ENCODE peak calls at places on chromosomes 1 and 21, in five cellular contexts. X is A549, I is K562, W is GM23338, Z is SK-N-SH. M is an unnamed sample.

GRCh38 chr1:232585486-232585885 is 44.4 kb downstream of the SIPA1L2 start:
- DNase-seq in I (no peak), Z (no peak), X (no peak), W (no peak), M (no peak)

GRCh38 chr1:81833722-81834121 is 33.0 kb downstream of the ADGRL2 start:
- DNase-seq in I (no peak), Z (no peak), W (no peak), X (no peak), M (no peak)

GRCh38 chr1:29719253-29719652 is 482.9 kb downstream of the PTPRU start:
- DNase-seq in I (no peak), W (no peak), X (no peak), Z (no peak), M (no peak)

GRCh38 chr1:14822493-14822892 is 224.0 kb downstream of the KAZN start:
- DNase-seq in I (no peak), Z (no peak), X (no peak), W (no peak), M (no peak)

GRCh38 chr1:150376110-150376509 is 12.2 kb downstream of the RPRD2 start:
- DNase-seq in X (no peak), Z (no peak), I (no peak), W (no peak), M (no peak)

GRCh38 chr21:28991861-28992525 is 684 bp downstream of the LTN1 start:
- DNase-seq in X (no peak), I (peak), Z (no peak), W (no peak), M (no peak)

GRCh38 chr21:28598214-28598613 is 394.5 kb downstream of the LTN1 start:
- DNase-seq in I (no peak), Z (no peak), W (no peak), X (no peak), M (no peak)

GRCh38 chr1:29962356-29962755 is 726.0 kb downstream of the PTPRU start:
- DNase-seq in W (no peak), I (no peak), Z (no peak), X (no peak), M (no peak)

GRCh38 chr1:36014722-36015220 is 69.1 kb upstream of the TEKT2 start:
- DNase-seq in W (no peak), I (no peak), X (no peak), Z (no peak), M (no peak)

GRCh38 chr21:40471103-40471502 is 375.9 kb downstream of the DSCAM start:
- DNase-seq in Z (no peak), X (no peak), W (no peak), I (no peak), M (no peak)

GRCh38 chr21:40465382-40465781 is 381.6 kb downstream of the DSCAM start:
- DNase-seq in I (no peak), X (no peak), W (no peak), Z (no peak), M (no peak)

GRCh38 chr21:40472026-40472425 is 374.9 kb downstream of the DSCAM start:
- DNase-seq in W (no peak), Z (no peak), I (no peak), X (no peak), M (no peak)

GRCh38 chr21:40466893-40467483 is 380.0 kb downstream of the DSCAM start:
- DNase-seq in Z (peak), I (no peak), W (peak), X (peak), M (no peak)
- TF ChIP-seq REST in Z (no peak), I (no peak), W (no peak), X (no peak), M (no peak)

GRCh38 chr1:18299441-18300338 is 181.0 kb upstream of the KLHDC7A start:
- DNase-seq in Z (peak), I (peak), X (peak), W (peak), M (no peak)
- TF ChIP-seq REST in Z (no peak), I (no peak), X (no peak), W (no peak), M (no peak)

GRCh38 chr1:75908717-75909152 is 23.5 kb downstream of the ASB17 start:
- DNase-seq in I (no peak), X (peak), W (peak), Z (peak), M (peak)
- TF ChIP-seq REST in I (no peak), X (no peak), W (no peak), Z (no peak), M (no peak)

DNA sequence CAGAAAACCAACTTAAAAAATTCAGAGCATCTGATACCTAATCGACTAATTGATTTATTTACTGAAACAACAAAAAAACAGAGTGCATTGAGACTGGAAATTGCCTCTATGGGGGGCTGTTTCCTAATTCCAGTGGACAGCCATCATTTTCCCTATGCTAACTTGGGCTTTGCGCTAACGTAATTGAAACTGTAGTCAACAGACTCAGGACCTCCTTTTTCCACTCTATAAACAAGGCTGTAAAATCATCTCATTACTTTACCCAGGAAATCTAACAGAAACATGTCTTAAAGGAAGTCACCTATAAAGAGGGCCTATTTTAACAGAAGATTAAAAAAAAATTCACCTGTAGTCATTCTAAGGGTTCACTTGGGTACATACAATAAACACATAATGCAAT is 2.1 kb downstream of the ERG start:
- DNase-seq in I (no peak), X (no peak), W (no peak), Z (no peak), M (no peak)
- TF ChIP-seq REST in I (no peak), X (no peak), W (no peak), Z (no peak), M (no peak)

DNA sequence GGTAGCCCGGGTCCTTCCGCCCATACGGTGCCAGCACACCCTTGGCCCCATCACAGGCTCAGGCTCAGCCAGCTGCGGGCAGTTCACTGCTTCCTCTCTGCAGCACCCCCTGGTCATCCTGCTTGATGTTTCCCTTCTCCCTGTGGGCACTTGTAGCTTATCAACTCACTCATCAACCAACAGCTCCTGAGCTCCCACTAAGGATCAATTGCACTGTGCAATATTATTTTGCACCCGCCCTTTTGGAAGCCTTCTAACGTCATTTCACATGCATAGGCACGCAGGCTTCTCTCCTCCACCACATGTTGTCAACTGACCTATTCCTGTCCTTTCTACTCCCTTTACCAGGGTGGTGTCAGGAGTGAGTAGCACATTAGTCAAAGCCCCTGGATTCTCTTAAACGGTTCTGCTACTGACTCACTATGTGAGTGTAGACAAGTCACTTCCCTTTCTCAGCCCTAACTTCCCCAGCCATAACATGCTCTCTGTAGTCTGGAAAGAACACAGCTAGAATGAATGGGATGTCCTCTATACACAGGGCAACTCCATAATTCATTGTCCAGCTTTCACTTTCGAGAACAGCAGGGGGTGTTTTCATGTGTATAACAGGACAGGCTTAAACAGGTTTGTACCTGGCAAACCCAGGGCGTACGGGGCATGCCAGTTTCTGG is 47.1 kb upstream of the IRF2BP2 start:
- DNase-seq in I (no peak), X (peak), Z (peak), W (no peak), M (peak)
- TF ChIP-seq REST in I (no peak), X (no peak), Z (no peak), W (no peak), M (no peak)

DNA sequence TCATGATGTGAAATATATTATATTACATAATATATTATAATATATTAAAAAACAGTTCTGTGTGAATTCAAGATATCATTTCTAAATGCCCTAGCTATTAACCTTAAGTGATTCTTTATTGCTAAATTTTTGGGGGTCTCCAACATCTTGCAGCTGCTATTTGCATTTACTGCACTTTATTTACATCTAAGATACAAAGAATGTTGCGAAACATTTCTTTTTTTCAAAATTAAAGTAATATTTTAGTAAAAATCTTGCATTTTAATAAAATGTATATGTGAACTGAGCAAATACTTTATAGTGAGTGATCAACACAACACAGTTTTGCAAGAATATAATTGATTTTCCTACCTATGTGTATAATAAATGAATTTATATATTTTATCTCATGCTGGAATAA is 181.1 kb downstream of the LRRC40 start:
- DNase-seq in Z (no peak), X (no peak), W (no peak), I (no peak), M (no peak)
- TF ChIP-seq REST in Z (no peak), X (no peak), W (no peak), I (no peak), M (no peak)

GRCh38 chr21:31326478-31327247 is 17.4 kb downstream of the TIAM1 start:
- DNase-seq in X (no peak), Z (no peak), W (no peak), I (no peak), M (peak)
- TF ChIP-seq REST in X (no peak), Z (no peak), W (no peak), I (no peak), M (no peak)

DNA sequence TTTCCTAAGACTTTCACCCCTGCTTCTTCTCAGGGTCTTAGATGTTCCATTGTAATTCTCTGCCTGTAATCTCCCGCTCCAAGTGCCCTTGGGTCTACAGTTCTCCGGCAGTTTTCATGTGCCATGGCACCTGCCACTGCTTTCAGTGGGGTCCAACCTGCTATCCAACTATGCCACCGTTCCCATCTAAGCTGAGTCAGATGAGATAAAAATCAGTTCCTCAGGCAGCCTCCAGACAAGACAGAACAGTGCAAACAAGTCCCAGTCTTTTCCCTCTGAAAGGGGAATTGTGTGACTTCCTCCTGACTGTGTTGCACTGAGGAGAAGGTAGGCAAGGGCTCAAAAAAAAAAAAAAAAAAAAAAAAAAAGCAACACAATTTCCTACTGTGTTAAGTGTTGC is 50.8 kb downstream of the EBNA1BP2 start:
- DNase-seq in Z (no peak), W (no peak), X (no peak), I (no peak), M (no peak)
- TF ChIP-seq REST in Z (no peak), W (no peak), X (no peak), I (no peak), M (no peak)

DNA sequence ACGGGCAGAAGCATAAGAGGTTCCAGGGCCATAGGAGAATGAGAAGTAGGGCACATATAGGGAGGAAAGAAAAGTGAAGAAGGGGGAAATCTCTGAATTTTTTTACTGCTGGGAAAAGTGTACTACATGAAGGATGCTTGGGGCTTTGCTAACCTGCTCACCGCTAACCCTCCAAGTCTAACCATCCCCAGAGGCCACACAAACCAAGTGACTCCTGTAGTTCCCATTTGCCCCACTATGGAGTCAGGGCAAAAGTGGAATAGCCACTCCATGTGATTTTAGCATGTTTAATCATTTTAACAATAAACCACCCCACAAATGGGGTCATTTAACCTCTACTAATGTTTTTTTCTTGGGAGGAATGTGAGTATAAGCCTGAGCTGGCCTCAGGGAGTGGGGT is 24.7 kb downstream of the MPZ start:
- DNase-seq in X (no peak), I (no peak), Z (no peak), W (no peak), M (no peak)
- TF ChIP-seq REST in X (no peak), I (no peak), Z (no peak), W (no peak), M (no peak)

DNA sequence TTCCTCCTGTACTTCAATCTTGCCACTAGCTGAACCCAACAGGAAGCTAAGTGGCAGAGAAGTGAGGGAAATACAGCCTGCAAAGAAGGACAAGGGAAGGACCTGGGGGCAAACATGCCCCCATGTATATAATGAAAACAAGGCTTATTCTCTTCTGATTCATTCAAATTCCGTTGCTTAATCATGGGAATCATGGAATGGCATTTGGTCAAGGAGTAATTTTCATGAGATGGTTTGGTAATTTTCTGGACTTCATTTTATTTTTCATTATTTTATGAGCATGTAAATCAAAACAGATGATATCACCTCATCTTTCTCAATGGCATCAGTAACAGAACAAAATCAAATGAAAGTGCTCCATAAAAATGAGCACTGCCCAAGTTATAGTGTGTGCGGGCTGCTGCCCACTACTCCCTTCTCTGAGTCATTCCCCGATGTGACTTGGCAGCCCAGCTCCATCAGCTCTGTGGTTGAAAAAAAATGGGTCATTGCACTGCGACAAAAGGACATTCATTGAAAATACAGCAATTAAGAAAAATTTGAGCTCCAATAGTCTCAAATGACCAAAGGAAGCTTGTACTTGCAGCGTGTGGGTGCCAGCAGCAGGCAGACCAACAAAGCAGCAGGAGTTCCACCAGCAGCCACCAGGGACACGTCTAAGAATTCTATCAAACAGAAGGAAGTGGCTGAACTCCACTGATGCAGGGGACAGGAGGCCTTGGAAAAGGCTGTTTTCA is 84.3 kb upstream of the VAV3 start:
- DNase-seq in Z (peak), I (peak), X (peak), W (peak), M (peak)
- TF ChIP-seq REST in Z (no peak), I (no peak), X (no peak), W (no peak), M (no peak)

M was measured in HL-60.